ENCODE peak calls at places on chromosomes 13 and 19, in five cellular contexts. One of them, this sample, is unnamed.

GRCh38 chr13:41224113-41225110 is 30.0 kb upstream of the KBTBD7 start:
- DNase-seq in ovary: no peak
- DNase-seq in T-helper 9 cell: no peak
- DNase-seq in activated CD4-positive, alpha-beta T cell treated with anti-CD3 and anti-CD28 coated beads, Interleukin-2, amount 50 U/mL, for 1 hour: no peak
- DNase-seq in MM.1S: no peak
- DNase-seq in this sample: no peak

GRCh38 chr13:50892162-50892944 is 17.2 kb upstream of the RNASEH2B start:
- DNase-seq in activated CD4-positive, alpha-beta T cell treated with anti-CD3 and anti-CD28 coated beads, Interleukin-2, amount 50 U/mL, for 1 hour: peak
- DNase-seq in MM.1S: peak
- DNase-seq in ovary: no peak
- DNase-seq in T-helper 9 cell: peak
- DNase-seq in this sample: no peak

GRCh38 chr13:23289917-23290357 is 109.2 kb downstream of the SGCG start:
- DNase-seq in activated CD4-positive, alpha-beta T cell treated with anti-CD3 and anti-CD28 coated beads, Interleukin-2, amount 50 U/mL, for 1 hour: no peak
- DNase-seq in T-helper 9 cell: no peak
- DNase-seq in MM.1S: no peak
- DNase-seq in ovary: no peak
- DNase-seq in this sample: no peak

GRCh38 chr13:73956795-73957408 is 177.3 kb downstream of the KLF12 start:
- DNase-seq in MM.1S: no peak
- DNase-seq in activated CD4-positive, alpha-beta T cell treated with anti-CD3 and anti-CD28 coated beads, Interleukin-2, amount 50 U/mL, for 1 hour: no peak
- DNase-seq in ovary: no peak
- DNase-seq in T-helper 9 cell: no peak
- DNase-seq in this sample: no peak

GRCh38 chr13:100461309-100462035 is 127.1 kb downstream of the GGACT start:
- DNase-seq in ovary: no peak
- DNase-seq in T-helper 9 cell: no peak
- DNase-seq in MM.1S: no peak
- DNase-seq in activated CD4-positive, alpha-beta T cell treated with anti-CD3 and anti-CD28 coated beads, Interleukin-2, amount 50 U/mL, for 1 hour: no peak
- DNase-seq in this sample: peak

GRCh38 chr13:39381456-39381855 is 221.5 kb downstream of the LHFPL6 start:
- DNase-seq in MM.1S: no peak
- DNase-seq in activated CD4-positive, alpha-beta T cell treated with anti-CD3 and anti-CD28 coated beads, Interleukin-2, amount 50 U/mL, for 1 hour: no peak
- DNase-seq in ovary: no peak
- DNase-seq in T-helper 9 cell: no peak
- DNase-seq in this sample: no peak

GRCh38 chr13:113140677-113141590 is 17.5 kb upstream of the PROZ start:
- DNase-seq in activated CD4-positive, alpha-beta T cell treated with anti-CD3 and anti-CD28 coated beads, Interleukin-2, amount 50 U/mL, for 1 hour: no peak
- DNase-seq in MM.1S: no peak
- DNase-seq in T-helper 9 cell: no peak
- DNase-seq in ovary: no peak
- DNase-seq in this sample: no peak

GRCh38 chr19:15443838-15444237 is 5.9 kb downstream of the WIZ start:
- DNase-seq in MM.1S: no peak
- DNase-seq in ovary: peak
- DNase-seq in activated CD4-positive, alpha-beta T cell treated with anti-CD3 and anti-CD28 coated beads, Interleukin-2, amount 50 U/mL, for 1 hour: no peak
- DNase-seq in T-helper 9 cell: no peak
- DNase-seq in this sample: no peak

GRCh38 chr13:110616103-110617101 is 1.1 kb downstream of the NAXD start:
- DNase-seq in ovary: peak
- DNase-seq in MM.1S: peak
- DNase-seq in activated CD4-positive, alpha-beta T cell treated with anti-CD3 and anti-CD28 coated beads, Interleukin-2, amount 50 U/mL, for 1 hour: peak
- DNase-seq in T-helper 9 cell: no peak
- DNase-seq in this sample: no peak

GRCh38 chr19:2462635-2463421 is 6.1 kb upstream of the LMNB2 start:
- DNase-seq in ovary: peak
- DNase-seq in MM.1S: no peak
- DNase-seq in activated CD4-positive, alpha-beta T cell treated with anti-CD3 and anti-CD28 coated beads, Interleukin-2, amount 50 U/mL, for 1 hour: no peak
- DNase-seq in T-helper 9 cell: no peak
- DNase-seq in this sample: peak

GRCh38 chr19:13757805-13758772 is 6.2 kb upstream of the MRI1 start:
- DNase-seq in T-helper 9 cell: no peak
- DNase-seq in activated CD4-positive, alpha-beta T cell treated with anti-CD3 and anti-CD28 coated beads, Interleukin-2, amount 50 U/mL, for 1 hour: no peak
- DNase-seq in ovary: no peak
- DNase-seq in MM.1S: no peak
- DNase-seq in this sample: no peak

GRCh38 chr19:48529156-48529555 is 17.5 kb upstream of the LMTK3 start:
- DNase-seq in MM.1S: no peak
- DNase-seq in T-helper 9 cell: no peak
- DNase-seq in ovary: no peak
- DNase-seq in activated CD4-positive, alpha-beta T cell treated with anti-CD3 and anti-CD28 coated beads, Interleukin-2, amount 50 U/mL, for 1 hour: no peak
- DNase-seq in this sample: no peak

GRCh38 chr19:20616071-20616470 is 45.3 kb downstream of the ZNF626 start:
- DNase-seq in activated CD4-positive, alpha-beta T cell treated with anti-CD3 and anti-CD28 coated beads, Interleukin-2, amount 50 U/mL, for 1 hour: no peak
- DNase-seq in ovary: no peak
- DNase-seq in T-helper 9 cell: no peak
- DNase-seq in MM.1S: no peak
- DNase-seq in this sample: no peak

GRCh38 chr19:17915940-17916593 is 16.7 kb upstream of the CCDC124 start:
- DNase-seq in T-helper 9 cell: no peak
- DNase-seq in activated CD4-positive, alpha-beta T cell treated with anti-CD3 and anti-CD28 coated beads, Interleukin-2, amount 50 U/mL, for 1 hour: no peak
- DNase-seq in MM.1S: no peak
- DNase-seq in ovary: no peak
- DNase-seq in this sample: no peak

GRCh38 chr13:79483302-79483701 is 2.3 kb downstream of the NDFIP2 start:
- DNase-seq in activated CD4-positive, alpha-beta T cell treated with anti-CD3 and anti-CD28 coated beads, Interleukin-2, amount 50 U/mL, for 1 hour: no peak
- DNase-seq in ovary: no peak
- DNase-seq in MM.1S: no peak
- DNase-seq in T-helper 9 cell: no peak
- DNase-seq in this sample: no peak

GRCh38 chr13:41199526-41199925 is 5.2 kb upstream of the KBTBD7 start:
- DNase-seq in activated CD4-positive, alpha-beta T cell treated with anti-CD3 and anti-CD28 coated beads, Interleukin-2, amount 50 U/mL, for 1 hour: no peak
- DNase-seq in MM.1S: no peak
- DNase-seq in ovary: no peak
- DNase-seq in T-helper 9 cell: no peak
- DNase-seq in this sample: no peak

GRCh38 chr13:42524487-42525034 is 49.4 kb upstream of the TNFSF11 start:
- DNase-seq in T-helper 9 cell: no peak
- DNase-seq in activated CD4-positive, alpha-beta T cell treated with anti-CD3 and anti-CD28 coated beads, Interleukin-2, amount 50 U/mL, for 1 hour: no peak
- DNase-seq in ovary: no peak
- DNase-seq in MM.1S: no peak
- DNase-seq in this sample: no peak

GRCh38 chr13:41019027-41019487 is at the start of gene ELF1:
- DNase-seq in ovary: no peak
- DNase-seq in MM.1S: peak
- DNase-seq in activated CD4-positive, alpha-beta T cell treated with anti-CD3 and anti-CD28 coated beads, Interleukin-2, amount 50 U/mL, for 1 hour: peak
- DNase-seq in T-helper 9 cell: peak
- DNase-seq in this sample: no peak

GRCh38 chr19:2239771-2240770 is 3.4 kb downstream of the SF3A2 start:
- DNase-seq in T-helper 9 cell: peak
- DNase-seq in MM.1S: peak
- DNase-seq in ovary: no peak
- DNase-seq in activated CD4-positive, alpha-beta T cell treated with anti-CD3 and anti-CD28 coated beads, Interleukin-2, amount 50 U/mL, for 1 hour: no peak
- DNase-seq in this sample: peak

GRCh38 chr19:35120492-35120891 is 4.9 kb downstream of the FXYD3 start:
- DNase-seq in activated CD4-positive, alpha-beta T cell treated with anti-CD3 and anti-CD28 coated beads, Interleukin-2, amount 50 U/mL, for 1 hour: no peak
- DNase-seq in ovary: no peak
- DNase-seq in MM.1S: no peak
- DNase-seq in T-helper 9 cell: no peak
- DNase-seq in this sample: no peak

GRCh38 chr19:37220383-37220782 is 2.4 kb downstream of the ZNF383 start:
- DNase-seq in MM.1S: no peak
- DNase-seq in T-helper 9 cell: no peak
- DNase-seq in activated CD4-positive, alpha-beta T cell treated with anti-CD3 and anti-CD28 coated beads, Interleukin-2, amount 50 U/mL, for 1 hour: no peak
- DNase-seq in ovary: no peak
- DNase-seq in this sample: no peak

GRCh38 chr19:33375156-33375744 is 1.7 kb downstream of the CEBPG start:
- DNase-seq in MM.1S: no peak
- DNase-seq in activated CD4-positive, alpha-beta T cell treated with anti-CD3 and anti-CD28 coated beads, Interleukin-2, amount 50 U/mL, for 1 hour: no peak
- DNase-seq in ovary: no peak
- DNase-seq in T-helper 9 cell: no peak
- DNase-seq in this sample: no peak

GRCh38 chr19:6062274-6062673 is 48.0 kb downstream of the RFX2 start:
- DNase-seq in MM.1S: no peak
- DNase-seq in activated CD4-positive, alpha-beta T cell treated with anti-CD3 and anti-CD28 coated beads, Interleukin-2, amount 50 U/mL, for 1 hour: peak
- DNase-seq in ovary: peak
- DNase-seq in T-helper 9 cell: peak
- DNase-seq in this sample: no peak